ENCODE peak calls at places on chromosome 3, in nine cellular contexts. B is NCI-H774; M is astrocyte of the cerebellum; A is fibroblast of mammary gland; G is activated CD8-positive, alpha-beta memory T cell treated with anti-CD3 and anti-CD28 coated beads for 1 hour; J is NCI-H2029 treated with DMSO at 0.1 percent for 48 hours; V is M059J; S is dermis blood vessel endothelial cell; N is KBM-7. F is an unnamed sample.

GRCh38 chr3:52678265-52678927 is 7.3 kb downstream of the PBRM1 start:
- DNase-seq in B (no peak), M (no peak), A (no peak), G (no peak), J (no peak), V (no peak), S (no peak), N (no peak), F (no peak)

GRCh38 chr3:86771741-86772512 is 219.0 kb downstream of the VGLL3 start:
- DNase-seq in B (no peak), M (no peak), A (no peak), G (no peak), J (no peak), V (no peak), S (no peak), N (no peak), F (no peak)

GRCh38 chr3:137103739-137104138 is 146.0 kb downstream of the IL20RB start:
- DNase-seq in B (no peak), M (no peak), A (no peak), G (no peak), J (no peak), V (no peak), S (no peak), N (no peak), F (no peak)

GRCh38 chr3:127388412-127388811 is 100.6 kb upstream of the PRR20G start:
- DNase-seq in B (no peak), M (no peak), A (no peak), G (no peak), J (no peak), V (no peak), S (no peak), N (no peak), F (no peak)

GRCh38 chr3:123660900-123661299 is 76.0 kb upstream of the HACD2 start:
- DNase-seq in B (no peak), M (peak), A (peak), G (no peak), J (peak), V (peak), S (peak), N (peak), F (no peak)

GRCh38 chr3:38555149-38555840 is 59.2 kb downstream of the EXOG start:
- DNase-seq in B (no peak), M (no peak), A (no peak), G (no peak), J (no peak), V (no peak), S (no peak), N (no peak), F (no peak)

GRCh38 chr3:132522353-132522752 is 74.7 kb upstream of the ACKR4 start:
- DNase-seq in B (no peak), M (no peak), A (no peak), G (no peak), J (no peak), V (no peak), S (no peak), N (no peak), F (no peak)

GRCh38 chr3:188749010-188749617 is 422.7 kb upstream of the TPRG1 start:
- DNase-seq in B (no peak), M (no peak), A (peak), G (peak), J (no peak), V (peak), S (peak), N (peak), F (peak)

GRCh38 chr3:61608711-61609110 is 47.3 kb downstream of the PTPRG start:
- DNase-seq in B (no peak), M (no peak), A (no peak), G (no peak), J (no peak), V (no peak), S (no peak), N (no peak), F (no peak)

GRCh38 chr3:14124223-14124614 is 451 bp downstream of the CHCHD4 start:
- DNase-seq in B (peak), M (no peak), A (peak), G (peak), J (peak), V (peak), S (peak), N (peak), F (peak)

GRCh38 chr3:73955671-73956070 is 330.9 kb upstream of the PDZRN3 start:
- DNase-seq in B (peak), M (no peak), A (no peak), G (no peak), J (no peak), V (no peak), S (no peak), N (no peak), F (no peak)

GRCh38 chr3:129121792-129122696 is at the start of gene RAB43:
- DNase-seq in B (peak), M (peak), A (peak), G (peak), J (peak), V (peak), S (peak), N (peak), F (peak)

GRCh38 chr3:123735456-123735855 is 148.7 kb downstream of the MYLK start:
- DNase-seq in B (no peak), M (no peak), A (no peak), G (no peak), J (no peak), V (peak), S (no peak), N (no peak), F (no peak)

GRCh38 chr3:24401090-24401810 is 93.4 kb downstream of the THRB start:
- DNase-seq in B (peak), M (no peak), A (peak), G (no peak), J (no peak), V (no peak), S (no peak), N (no peak), F (peak)

GRCh38 chr3:23612296-23612891 is 193.4 kb upstream of the UBE2E1 start:
- DNase-seq in B (no peak), M (no peak), A (peak), G (no peak), J (no peak), V (peak), S (peak), N (no peak), F (no peak)

GRCh38 chr3:66431494-66431893 is 69.3 kb downstream of the LRIG1 start:
- DNase-seq in B (no peak), M (peak), A (peak), G (no peak), J (no peak), V (peak), S (no peak), N (no peak), F (no peak)

GRCh38 chr3:124161453-124161852 is 169.5 kb upstream of the ROPN1 start:
- DNase-seq in B (no peak), M (no peak), A (no peak), G (no peak), J (no peak), V (no peak), S (no peak), N (no peak), F (no peak)

GRCh38 chr3:106628407-106628806 is 748.8 kb upstream of the CCDC54 start:
- DNase-seq in B (no peak), M (no peak), A (peak), G (no peak), J (no peak), V (peak), S (peak), N (peak), F (no peak)

GRCh38 chr3:98786364-98786930 is 23.3 kb downstream of the ST3GAL6 start:
- DNase-seq in B (no peak), M (no peak), A (peak), G (no peak), J (no peak), V (no peak), S (no peak), N (peak), F (no peak)

GRCh38 chr3:162437480-162437879 is 940.9 kb downstream of the OTOL1 start:
- DNase-seq in B (no peak), M (no peak), A (peak), G (no peak), J (no peak), V (peak), S (no peak), N (no peak), F (no peak)

GRCh38 chr3:8576841-8577553 is 67.6 kb downstream of the SSUH2 start:
- DNase-seq in B (no peak), M (no peak), A (peak), G (no peak), J (no peak), V (peak), S (no peak), N (no peak), F (no peak)

GRCh38 chr3:632571-633170 is 436.1 kb downstream of the CHL1 start:
- DNase-seq in B (peak), M (peak), A (peak), G (no peak), J (peak), V (peak), S (peak), N (peak), F (peak)

F was measured in HEK293T.